ENCODE peak calls at places on chromosomes 4 and X, in six cellular contexts. I, U, P, E, K and Q are unnamed samples.

GRCh38 chrX:153984351-153985178 is 12.0 kb downstream of the TMEM187 start:
- DNase-seq in P (no peak), E (no peak), K (no peak), U (no peak), I (no peak), Q (peak; percentile 50)

GRCh38 chr4:3148926-3149325 is 74.4 kb downstream of the HTT start:
- DNase-seq in U (no peak), K (no peak), P (no peak), E (no peak), I (no peak), Q (no peak)

GRCh38 chr4:53088132-53088531 is 226.0 kb downstream of the RASL11B start:
- DNase-seq in U (no peak), I (no peak), P (no peak), E (no peak), K (no peak), Q (no peak)

GRCh38 chrX:11435568-11435967 is 142.4 kb downstream of the AMELX start:
- DNase-seq in E (no peak), K (no peak), U (no peak), I (no peak), P (no peak), Q (no peak)

GRCh38 chr4:41632481-41633073 is 94.6 kb downstream of the LIMCH1 start:
- DNase-seq in E (no peak), I (no peak), K (no peak), U (peak; percentile 33), P (no peak), Q (no peak)

GRCh38 chrX:30488092-30488491 is 89.5 kb downstream of the TASL start:
- DNase-seq in K (no peak), I (no peak), U (no peak), P (no peak), E (no peak), Q (no peak)

GRCh38 chrX:87299563-87300160 is 217.9 kb upstream of the KLHL4 start:
- DNase-seq in U (no peak), I (no peak), K (no peak), P (peak; percentile 0), E (no peak), Q (no peak)

GRCh38 chr4:22391548-22391947 is 124.3 kb downstream of the ADGRA3 start:
- DNase-seq in U (no peak), K (no peak), P (no peak), E (no peak), I (no peak), Q (no peak)

GRCh38 chr4:186201535-186202230 is 10.3 kb downstream of the CYP4V2 start:
- DNase-seq in E (peak; percentile 2), P (no peak), I (peak; percentile 55), K (no peak), U (no peak), Q (peak; percentile 72)

GRCh38 chr4:173005912-173006633 is 162.5 kb upstream of the GALNT7 start:
- DNase-seq in E (no peak), I (no peak), P (no peak), U (no peak), K (peak; percentile 3), Q (no peak)

GRCh38 chr4:154119317-154119716 is 330.4 kb upstream of the SFRP2 start:
- DNase-seq in E (no peak), I (no peak), K (no peak), P (no peak), U (no peak), Q (no peak)

GRCh38 chr4:2255501-2256155 is 6.3 kb downstream of the MXD4 start:
- DNase-seq in I (no peak), K (no peak), E (no peak), U (peak; percentile 46), P (no peak), Q (peak; percentile 63)

GRCh38 chr4:37383579-37384229 is 139.2 kb downstream of the NWD2 start:
- DNase-seq in I (no peak), K (peak; percentile 2), U (peak; percentile 31), E (no peak), P (peak; percentile 36), Q (peak; percentile 22)

GRCh38 chr4:145001635-145002034 is 96.4 kb downstream of the ANAPC10 start:
- DNase-seq in P (no peak), U (no peak), I (no peak), E (no peak), K (no peak), Q (no peak)